ENCODE peak calls at places on chromosomes 3 and 15, in eight cellular contexts. A is lower lobe of right lung; V is GM06990; L is Peyer's patch; F is GM23338; B is transverse colon; W is CD8-positive, alpha-beta T cell; I is BE2C. Y is an unnamed sample. For H3K27me3, the result is how much of the 10 kb centered on the place peaks cover.

GRCh38 chr3:129230311-129231019 is 18.9 kb upstream of the COPG1 start:
- DNase-seq in A (peak), V (no peak), L (no peak), F (no peak), B (no peak), W (no peak), I (peak), Y (peak)

GRCh38 chr3:6220361-6220957 is 640.5 kb upstream of the GRM7 start:
- DNase-seq in A (no peak), V (no peak), L (no peak), F (no peak), B (no peak), W (no peak), I (no peak), Y (no peak)

GRCh38 chr3:187836848-187837770 is 91.8 kb upstream of the BCL6 start:
- DNase-seq in A (no peak), V (no peak), L (no peak), F (no peak), B (no peak), W (no peak), I (no peak), Y (no peak)

GRCh38 chr3:177437513-177438337 is 240.4 kb upstream of the TBL1XR1 start:
- DNase-seq in A (no peak), V (no peak), L (no peak), F (no peak), B (no peak), W (no peak), I (no peak), Y (no peak)

GRCh38 chr3:79052054-79052681 is 715.6 kb downstream of the ROBO1 start:
- DNase-seq in A (no peak), V (no peak), L (no peak), F (peak), B (no peak), W (no peak), I (peak), Y (no peak)

GRCh38 chr3:37752661-37753055 is 109.0 kb upstream of the CTDSPL start:
- DNase-seq in A (no peak), V (no peak), L (no peak), F (no peak), B (no peak), W (no peak), I (no peak), Y (no peak)

GRCh38 chr3:60501303-60501702 is 749.9 kb downstream of the FHIT start:
- DNase-seq in A (no peak), V (no peak), L (no peak), F (no peak), B (no peak), W (no peak), I (no peak), Y (no peak)

GRCh38 chr3:195914648-195915473 is 6.5 kb upstream of the TNK2 start:
- DNase-seq in A (peak), V (peak), L (peak), F (peak), B (peak), W (peak), I (peak), Y (peak)

GRCh38 chr3:197454014-197454413 is 101.8 kb downstream of the BDH1 start:
- DNase-seq in A (no peak), V (no peak), L (no peak), F (no peak), B (peak), W (no peak), I (peak), Y (no peak)

GRCh38 chr3:49799761-49800160 is at the start of gene CDHR4:
- DNase-seq in A (no peak), V (no peak), L (no peak), F (no peak), B (no peak), W (no peak), I (no peak), Y (no peak)

GRCh38 chr15:96351801-96352593 is 21.5 kb downstream of the NR2F2 start:
- DNase-seq in A (no peak), V (no peak), L (no peak), F (peak), B (no peak), W (no peak), I (no peak), Y (no peak)

GRCh38 chr3:4797201-4797600 is 182.0 kb upstream of the BHLHE40 start:
- DNase-seq in A (no peak), V (no peak), L (no peak), F (no peak), B (no peak), W (no peak), I (no peak), Y (no peak)

GRCh38 chr3:148794357-148794756 is 33.3 kb upstream of the CPB1 start:
- DNase-seq in A (no peak), V (no peak), L (no peak), F (no peak), B (no peak), W (no peak), I (no peak), Y (no peak)

GRCh38 chr15:91307561-91307960 is 207.5 kb downstream of the SV2B start:
- DNase-seq in A (no peak), V (no peak), L (no peak), F (no peak), B (no peak), W (no peak), I (no peak), Y (no peak)

GRCh38 chr15:91304794-91305193 is 204.7 kb downstream of the SV2B start:
- DNase-seq in A (no peak), V (no peak), L (no peak), F (no peak), B (no peak), W (no peak), I (no peak), Y (no peak)

GRCh38 chr15:91306155-91306554 is 206.1 kb downstream of the SV2B start:
- DNase-seq in A (no peak), V (no peak), L (no peak), F (no peak), B (no peak), W (no peak), I (no peak), Y (no peak)

GRCh38 chr15:91302588-91303439 is 202.8 kb downstream of the SV2B start:
- DNase-seq in A (no peak), V (peak), L (no peak), F (peak), B (peak), W (no peak), I (peak), Y (peak)

GRCh38 chr15:91304210-91304609 is 204.2 kb downstream of the SV2B start:
- DNase-seq in A (no peak), V (no peak), L (no peak), F (no peak), B (no peak), W (no peak), I (no peak), Y (no peak)
- H3K27me3 ChIP-seq in A (under half), V (under half), L (under half), F (under half), B (under half), W (under half), I (under half), Y (under half)

GRCh38 chr15:70328137-70329115 is 230.7 kb upstream of the TLE3 start:
- DNase-seq in A (no peak), V (peak), L (no peak), F (no peak), B (peak), W (no peak), I (no peak), Y (peak)
- H3K4me3 ChIP-seq in A (no peak), V (no peak), L (no peak), F (no peak), B (no peak), W (no peak), I (no peak), Y (no peak)

GRCh38 chr3:71987089-71987735 is 202.3 kb upstream of the PROK2 start:
- DNase-seq in A (no peak), V (no peak), L (no peak), F (peak), B (no peak), W (no peak), I (no peak), Y (no peak)
- TF ChIP-seq CTCF in A (peak), V (no peak), L (peak), F (peak), B (no peak), W (no peak), I (peak), Y (peak)

DNA sequence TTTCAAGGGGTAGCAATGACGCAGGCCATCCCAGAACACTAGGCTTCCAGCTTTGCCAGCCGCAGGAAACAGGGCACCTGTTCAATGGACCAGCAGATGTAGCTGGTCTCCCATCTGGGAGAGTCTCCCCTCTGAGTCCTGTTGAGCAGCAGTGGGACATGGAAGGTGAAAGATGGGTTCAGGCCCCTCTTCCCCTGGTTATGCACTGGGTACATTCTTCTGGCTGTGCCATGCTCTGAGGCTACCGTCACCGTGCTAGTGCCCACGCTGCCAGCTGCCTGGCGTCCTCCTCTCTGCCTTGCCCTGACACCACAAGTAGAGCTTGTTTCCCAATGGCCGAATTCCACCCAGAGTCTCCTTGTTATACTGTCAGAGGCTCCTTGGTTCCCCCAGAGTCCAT is 63.1 kb downstream of the TLE3 start:
- DNase-seq in A (no peak), V (no peak), L (peak), F (no peak), B (no peak), W (no peak), I (no peak), Y (no peak)
- H3K27me3 ChIP-seq in A (under half), V (under half), L (under half), F (under half), B (under half), W (under half), I (half or more), Y (under half)

GRCh38 chr3:126394977-126395321 is 240 bp downstream of the CFAP100 start:
- DNase-seq in A (no peak), V (no peak), L (no peak), F (peak), B (no peak), W (no peak), I (no peak), Y (no peak)

GRCh38 chr3:126392246-126392645 is 2.5 kb upstream of the CFAP100 start:
- DNase-seq in A (no peak), V (no peak), L (no peak), F (no peak), B (no peak), W (no peak), I (no peak), Y (no peak)

GRCh38 chr3:126393563-126393962 is 1.1 kb upstream of the CFAP100 start:
- DNase-seq in A (no peak), V (no peak), L (no peak), F (no peak), B (no peak), W (no peak), I (no peak), Y (no peak)

GRCh38 chr3:126395846-126396513 is 1.3 kb downstream of the CFAP100 start:
- DNase-seq in A (no peak), V (no peak), L (no peak), F (no peak), B (no peak), W (no peak), I (no peak), Y (no peak)

DNA sequence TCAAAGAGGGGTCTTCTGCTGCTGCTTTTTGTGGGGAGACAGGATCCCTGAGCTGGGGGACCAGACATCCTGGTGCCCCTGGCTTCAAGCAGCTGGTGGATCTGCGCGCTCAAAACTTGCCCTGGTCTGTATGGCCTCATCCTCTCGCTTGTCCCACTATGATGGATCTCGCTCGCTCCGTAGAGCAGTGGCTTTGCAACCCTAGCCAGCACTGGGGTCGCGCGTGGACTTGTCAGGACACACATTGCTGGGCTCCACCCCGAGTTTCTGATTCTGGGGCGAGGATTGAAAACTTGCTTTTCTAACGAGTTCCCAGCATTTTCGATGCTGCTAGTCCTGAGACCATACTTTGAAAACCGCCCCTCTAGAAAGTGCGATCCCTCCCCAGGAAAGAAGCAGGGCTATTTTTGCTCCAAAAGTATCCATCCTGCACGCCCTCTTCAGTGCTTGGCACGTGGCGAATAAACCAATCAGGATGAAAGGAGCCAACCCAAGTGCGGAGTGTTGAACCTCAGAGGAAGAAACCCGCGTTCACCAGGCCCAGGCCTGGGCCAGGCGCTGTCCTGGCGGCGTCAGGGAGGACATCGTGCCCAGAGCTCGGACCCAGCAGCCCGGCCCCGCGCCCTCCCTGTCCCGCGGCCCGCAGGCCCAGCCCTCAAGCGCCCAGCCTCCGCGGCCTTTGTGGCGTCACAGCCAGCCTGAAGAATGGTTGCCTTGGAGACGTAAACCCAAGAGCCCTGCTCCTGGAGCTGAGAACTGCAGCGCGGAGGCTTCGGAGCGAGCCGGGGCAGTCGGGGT is at the start of gene CFAP100:
- DNase-seq in A (peak), V (no peak), L (peak), F (peak), B (peak), W (no peak), I (no peak), Y (no peak)
- H3K4me3 ChIP-seq in A (peak), V (no peak), L (no peak), F (peak), B (no peak), W (no peak), I (no peak), Y (no peak)

GRCh38 chr3:141114816-141115458 is 63.8 kb downstream of the SPSB4 start:
- DNase-seq in A (no peak), V (no peak), L (no peak), F (peak), B (no peak), W (no peak), I (peak), Y (no peak)
- TF ChIP-seq CTCF in A (peak), V (peak), L (peak), F (peak), B (peak), W (no peak), I (peak), Y (peak)

DNA sequence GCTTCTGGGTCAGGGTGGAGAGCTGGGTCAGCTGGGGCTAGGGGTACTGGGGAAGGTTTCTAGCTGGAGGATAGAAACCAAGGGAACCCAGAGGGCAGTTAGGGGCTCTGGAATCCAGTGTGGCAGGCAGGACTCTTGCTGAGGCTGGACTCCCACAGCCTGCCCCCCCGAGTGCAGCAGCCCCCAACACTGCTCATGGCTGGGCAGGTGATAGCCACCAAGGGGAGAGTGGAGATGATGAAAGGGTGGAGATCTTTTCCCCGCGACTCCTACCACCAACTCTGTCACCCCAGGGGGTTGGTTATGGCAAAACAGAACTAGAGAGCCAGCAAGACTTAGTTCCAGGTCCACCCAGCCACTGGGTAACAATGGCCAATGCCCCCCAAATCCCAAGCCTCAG is 16.9 kb upstream of the LINGO1 start:
- DNase-seq in A (no peak), V (no peak), L (no peak), F (no peak), B (no peak), W (no peak), I (no peak), Y (no peak)
- H3K27me3 ChIP-seq in A (under half), V (under half), L (under half), F (under half), B (under half), W (under half), I (under half), Y (under half)

DNA sequence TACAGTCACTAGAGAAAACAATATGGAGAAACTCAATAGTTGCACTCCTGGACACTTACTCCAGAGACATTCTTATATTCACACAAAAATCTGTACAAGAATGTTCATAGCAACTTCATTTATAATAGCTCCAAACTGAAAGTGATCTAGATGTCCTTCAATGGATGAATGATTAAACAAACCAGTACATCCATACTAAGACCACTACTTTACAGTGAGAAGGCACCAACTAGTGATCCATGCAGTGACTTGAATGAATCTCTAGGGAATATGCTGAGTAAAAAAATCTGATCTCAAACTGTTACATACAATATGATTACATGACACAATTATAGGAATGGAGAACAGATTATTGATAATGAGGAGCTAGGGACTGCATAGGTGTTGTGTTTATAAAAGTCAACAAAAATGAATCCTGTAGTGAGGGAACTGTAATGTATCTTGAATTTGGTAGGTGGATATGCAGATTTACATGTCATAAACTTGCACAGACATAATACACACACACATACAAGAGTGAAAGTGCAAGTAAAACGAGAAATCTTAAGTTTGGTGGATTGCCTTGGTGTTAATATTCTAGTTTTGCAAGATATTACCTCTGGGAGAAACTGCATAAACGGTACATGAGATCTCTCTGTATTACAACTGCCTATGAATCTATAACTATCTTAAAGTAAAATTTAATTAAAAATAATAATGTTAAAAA is 85.7 kb downstream of the SPATA16 start:
- DNase-seq in A (no peak), V (no peak), L (no peak), F (no peak), B (no peak), W (no peak), I (no peak), Y (no peak)
- H3K4me3 ChIP-seq in A (no peak), V (no peak), L (no peak), F (no peak), B (no peak), W (no peak), I (no peak), Y (no peak)

Y was measured in kidney epithelial cell.